ENCODE peak calls at places on chromosomes 2 and 18, in seven cellular contexts. E is A549, M is endothelial cell of umbilical vein, H is RWPE1, F is fibroblast of lung, U is osteoblast, Z is neural progenitor cell. C is an unnamed sample.

GRCh38 chr18:3966246-3966984 is 488.7 kb downstream of the DLGAP1 start:
- DNase-seq in E (peak), M (no peak), H (no peak), F (no peak), U (no peak), Z (no peak), C (no peak)

GRCh38 chr18:2672872-2673271 is 17.3 kb downstream of the SMCHD1 start:
- DNase-seq in E (no peak), M (no peak), H (no peak), F (no peak), U (no peak), Z (no peak), C (no peak)

GRCh38 chr18:67705748-67706147 is 189.2 kb upstream of the DSEL start:
- DNase-seq in E (no peak), M (no peak), H (no peak), F (peak), U (no peak), Z (peak), C (no peak)

GRCh38 chr2:83054751-83055150 is 1404.3 kb downstream of the SUCLG1 start:
- DNase-seq in E (no peak), M (peak), H (no peak), F (peak), U (peak), Z (no peak), C (no peak)

GRCh38 chr2:42031281-42031680 is 16.5 kb upstream of the PKDCC start:
- DNase-seq in E (no peak), M (no peak), H (no peak), F (no peak), U (no peak), Z (no peak), C (no peak)

GRCh38 chr2:226984461-226985226 is 148.8 kb downstream of the RHBDD1 start:
- DNase-seq in E (no peak), M (no peak), H (no peak), F (no peak), U (no peak), Z (no peak), C (no peak)

GRCh38 chr2:227503433-227504406 is 31.8 kb downstream of the AGFG1 start:
- DNase-seq in E (peak), M (peak), H (peak), F (peak), U (peak), Z (no peak), C (no peak)

GRCh38 chr18:39037925-39038324 is 1472.3 kb upstream of the CELF4 start:
- DNase-seq in E (no peak), M (no peak), H (no peak), F (no peak), U (no peak), Z (no peak), C (no peak)

GRCh38 chr2:157875720-157876065 is 437 bp downstream of the ACVR1 start:
- DNase-seq in E (peak), M (peak), H (peak), F (no peak), U (no peak), Z (peak), C (peak)

GRCh38 chr2:72026819-72027425 is 120.7 kb downstream of the CYP26B1 start:
- DNase-seq in E (no peak), M (no peak), H (no peak), F (no peak), U (no peak), Z (no peak), C (peak)

GRCh38 chr18:58297198-58297597 is 253.2 kb downstream of the NEDD4L start:
- DNase-seq in E (no peak), M (no peak), H (no peak), F (peak), U (no peak), Z (no peak), C (no peak)

GRCh38 chr2:166126014-166126639 is 1.7 kb downstream of the SCN1A start:
- DNase-seq in E (no peak), M (no peak), H (no peak), F (peak), U (no peak), Z (no peak), C (no peak)

GRCh38 chr2:119463136-119463535 is 31.5 kb downstream of the TMEM37 start:
- DNase-seq in E (no peak), M (no peak), H (no peak), F (no peak), U (peak), Z (no peak), C (no peak)

GRCh38 chr2:16716051-16716450 is 50.4 kb upstream of the CYRIA start:
- DNase-seq in E (no peak), M (no peak), H (no peak), F (no peak), U (no peak), Z (no peak), C (no peak)

GRCh38 chr2:15521782-15522181 is 39.4 kb downstream of the NBAS start:
- DNase-seq in E (no peak), M (peak), H (no peak), F (peak), U (no peak), Z (no peak), C (no peak)

GRCh38 chr2:113157108-113157896 is 16.5 kb upstream of the PSD4 start:
- DNase-seq in E (no peak), M (no peak), H (peak), F (peak), U (peak), Z (peak), C (peak)

GRCh38 chr18:13003466-13003896 is 12.3 kb downstream of the CEP192 start:
- DNase-seq in E (peak), M (peak), H (peak), F (peak), U (peak), Z (peak), C (no peak)

GRCh38 chr18:50401888-50402287 is 27.0 kb downstream of the SKA1 start:
- DNase-seq in E (peak), M (no peak), H (peak), F (peak), U (peak), Z (peak), C (no peak)

DNA sequence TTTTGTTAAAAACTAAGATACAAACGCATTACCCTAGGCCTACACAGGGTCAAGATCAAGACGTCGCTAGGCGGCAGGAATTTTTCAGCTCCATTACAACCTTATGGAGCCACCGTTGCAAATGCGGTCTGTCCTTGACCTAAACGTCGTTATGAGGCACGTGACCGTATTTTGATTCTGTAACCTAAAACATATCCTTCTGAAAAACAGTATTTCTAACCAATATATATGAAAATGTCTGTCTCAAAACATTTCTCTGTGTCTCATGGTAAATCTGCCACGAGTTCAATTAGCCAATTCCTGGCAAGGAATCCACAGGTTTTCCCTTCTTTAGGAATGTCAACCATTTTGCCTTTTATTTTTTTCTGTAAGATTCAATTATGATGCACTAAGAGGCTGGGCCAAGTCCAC is 1.7 kb downstream of the RTN4 start:
- DNase-seq in E (no peak), M (peak), H (peak), F (peak), U (peak), Z (no peak), C (no peak)
- TF ChIP-seq CTCF in E (no peak), M (no peak), H (no peak), F (no peak), U (no peak), Z (no peak), C (no peak)

GRCh38 chr2:63078852-63079606 is 28.4 kb downstream of the OTX1 start:
- DNase-seq in E (no peak), M (peak), H (no peak), F (no peak), U (peak), Z (peak), C (no peak)
- TF ChIP-seq CTCF in E (peak), M (peak), H (no peak), F (peak), U (peak), Z (peak), C (peak)

GRCh38 chr2:140586379-140586778 is 1544.4 kb downstream of the LRP1B start:
- DNase-seq in E (peak), M (peak), H (peak), F (peak), U (no peak), Z (peak), C (no peak)
- TF ChIP-seq CTCF in E (peak), M (peak), H (no peak), F (peak), U (peak), Z (peak), C (peak)

GRCh38 chr2:143177081-143177786 is 48.0 kb downstream of the ARHGAP15 start:
- DNase-seq in E (no peak), M (no peak), H (no peak), F (peak), U (no peak), Z (no peak), C (no peak)

GRCh38 chr2:143175435-143175834 is 46.2 kb downstream of the ARHGAP15 start:
- DNase-seq in E (no peak), M (no peak), H (no peak), F (no peak), U (no peak), Z (no peak), C (no peak)

GRCh38 chr2:143169105-143169504 is 39.9 kb downstream of the ARHGAP15 start:
- DNase-seq in E (no peak), M (no peak), H (no peak), F (no peak), U (no peak), Z (no peak), C (no peak)

GRCh38 chr2:143176606-143177005 is 47.4 kb downstream of the ARHGAP15 start:
- DNase-seq in E (no peak), M (no peak), H (no peak), F (no peak), U (no peak), Z (peak), C (no peak)

GRCh38 chr2:143171817-143172216 is 42.6 kb downstream of the ARHGAP15 start:
- DNase-seq in E (no peak), M (no peak), H (no peak), F (peak), U (no peak), Z (peak), C (no peak)
- TF ChIP-seq CTCF in E (peak), M (no peak), H (no peak), F (peak), U (peak), Z (peak), C (peak)

GRCh38 chr2:164920430-164920829 is 34.9 kb downstream of the SLC38A11 start:
- DNase-seq in E (peak), M (no peak), H (peak), F (peak), U (peak), Z (no peak), C (no peak)
- TF ChIP-seq CTCF in E (no peak), M (no peak), H (no peak), F (no peak), U (no peak), Z (no peak), C (no peak)

GRCh38 chr2:148967484-148967883 is 71.0 kb upstream of the LYPD6B start:
- DNase-seq in E (no peak), M (no peak), H (no peak), F (peak), U (no peak), Z (peak), C (no peak)
- TF ChIP-seq CTCF in E (no peak), M (no peak), H (no peak), F (no peak), U (peak), Z (peak), C (peak)

GRCh38 chr2:219597552-219598307 is at the start of gene STK11IP:
- DNase-seq in E (peak), M (peak), H (peak), F (peak), U (peak), Z (peak), C (peak)

GRCh38 chr2:219592721-219593120 is 4.9 kb upstream of the STK11IP start:
- DNase-seq in E (no peak), M (no peak), H (no peak), F (no peak), U (no peak), Z (no peak), C (no peak)

GRCh38 chr2:219596954-219597551 is 604 bp upstream of the STK11IP start:
- DNase-seq in E (peak), M (no peak), H (no peak), F (no peak), U (no peak), Z (no peak), C (no peak)

GRCh38 chr2:219593154-219593553 is 4.5 kb upstream of the STK11IP start:
- DNase-seq in E (no peak), M (no peak), H (no peak), F (no peak), U (no peak), Z (no peak), C (no peak)

DNA sequence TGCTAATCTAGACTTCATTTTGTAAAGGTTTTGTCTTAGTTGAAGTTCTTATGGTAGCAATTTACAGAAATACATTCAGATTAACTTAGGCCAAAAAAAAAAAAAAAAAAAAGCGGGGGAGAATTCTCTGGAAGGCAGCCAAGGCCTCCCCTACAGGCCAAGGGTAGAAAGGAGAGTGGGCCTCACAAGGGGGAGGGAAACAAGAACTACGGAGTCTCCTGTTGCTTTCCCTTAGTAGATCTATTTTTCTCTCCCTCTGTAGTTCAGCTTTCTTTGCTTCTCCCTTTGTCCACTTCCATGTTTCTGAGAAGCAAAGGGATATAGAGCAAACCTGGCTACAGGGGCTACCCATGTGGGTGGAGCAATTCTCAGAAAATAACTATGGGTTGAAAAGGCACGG is 2.4 kb upstream of the STK11IP start:
- DNase-seq in E (no peak), M (no peak), H (no peak), F (no peak), U (no peak), Z (no peak), C (no peak)
- TF ChIP-seq CTCF in E (no peak), M (no peak), H (no peak), F (no peak), U (no peak), Z (no peak), C (no peak)

DNA sequence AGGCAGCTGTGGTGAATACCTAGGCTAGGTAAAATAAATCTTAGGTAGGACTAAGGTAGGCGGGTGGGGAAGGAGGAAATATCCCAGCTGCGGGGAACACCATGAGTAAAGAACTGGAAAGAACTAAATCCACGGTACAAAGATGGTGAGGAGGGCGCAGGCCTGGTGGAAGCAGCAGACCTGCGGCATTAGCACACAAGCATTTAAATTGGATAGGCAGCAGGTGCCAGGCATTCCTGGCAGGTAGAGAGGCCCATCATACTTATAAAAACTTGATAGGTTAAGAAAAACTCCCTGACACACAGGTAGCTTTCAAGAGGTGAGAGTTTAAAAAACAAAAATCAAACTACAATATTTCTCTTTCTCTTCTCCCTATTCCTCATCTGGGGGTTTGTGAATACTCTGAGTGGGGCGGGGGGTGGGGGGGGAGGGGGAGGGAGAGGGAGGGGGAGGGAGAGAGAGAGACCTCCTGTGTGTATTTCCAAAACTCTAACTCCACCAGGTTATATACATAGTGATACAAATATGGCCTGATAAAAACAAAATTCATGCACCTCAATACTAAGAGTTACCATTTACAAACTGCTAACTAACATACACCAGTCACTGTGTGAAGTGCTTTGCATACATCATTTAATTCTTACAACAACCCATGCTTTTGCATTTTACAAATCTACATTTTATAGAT is 13.5 kb downstream of the AAK1 start:
- DNase-seq in E (no peak), M (no peak), H (no peak), F (no peak), U (no peak), Z (no peak), C (no peak)
- TF ChIP-seq CTCF in E (no peak), M (no peak), H (no peak), F (no peak), U (no peak), Z (no peak), C (no peak)

DNA sequence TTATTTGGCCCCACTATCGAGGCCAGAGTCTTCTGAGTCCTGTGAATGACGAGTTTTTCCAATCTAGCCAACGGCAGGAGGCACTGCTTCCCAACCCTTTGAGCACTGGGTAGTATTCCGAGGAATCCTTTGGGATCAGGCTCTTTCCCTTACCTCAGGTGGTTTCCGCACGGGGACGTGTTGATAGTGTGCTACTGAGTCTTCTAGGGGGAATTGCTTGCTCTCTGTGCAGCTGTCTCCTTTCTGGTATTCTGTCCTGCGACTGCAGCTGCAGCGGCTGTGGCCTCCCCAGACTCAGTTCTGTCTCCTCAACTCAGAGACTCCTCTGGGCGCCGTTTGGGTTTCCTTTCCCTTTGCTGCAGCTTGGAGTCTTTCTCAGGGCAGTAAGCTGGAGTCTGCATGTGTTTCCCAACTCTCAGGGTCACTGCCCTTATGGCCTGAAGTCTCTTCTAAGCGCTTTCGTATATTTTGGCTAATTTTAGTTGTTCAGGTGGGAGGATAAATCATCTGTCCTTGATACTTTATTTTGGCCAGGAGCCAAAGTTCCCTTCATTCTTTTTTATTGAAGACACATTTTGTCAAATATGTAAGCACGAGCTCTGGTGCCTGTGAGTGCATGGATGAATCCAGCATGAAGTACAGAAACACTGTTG is 118.4 kb downstream of the MAP4K4 start:
- DNase-seq in E (no peak), M (no peak), H (no peak), F (no peak), U (peak), Z (no peak), C (no peak)
- TF ChIP-seq CTCF in E (no peak), M (no peak), H (no peak), F (no peak), U (no peak), Z (peak), C (peak)

DNA sequence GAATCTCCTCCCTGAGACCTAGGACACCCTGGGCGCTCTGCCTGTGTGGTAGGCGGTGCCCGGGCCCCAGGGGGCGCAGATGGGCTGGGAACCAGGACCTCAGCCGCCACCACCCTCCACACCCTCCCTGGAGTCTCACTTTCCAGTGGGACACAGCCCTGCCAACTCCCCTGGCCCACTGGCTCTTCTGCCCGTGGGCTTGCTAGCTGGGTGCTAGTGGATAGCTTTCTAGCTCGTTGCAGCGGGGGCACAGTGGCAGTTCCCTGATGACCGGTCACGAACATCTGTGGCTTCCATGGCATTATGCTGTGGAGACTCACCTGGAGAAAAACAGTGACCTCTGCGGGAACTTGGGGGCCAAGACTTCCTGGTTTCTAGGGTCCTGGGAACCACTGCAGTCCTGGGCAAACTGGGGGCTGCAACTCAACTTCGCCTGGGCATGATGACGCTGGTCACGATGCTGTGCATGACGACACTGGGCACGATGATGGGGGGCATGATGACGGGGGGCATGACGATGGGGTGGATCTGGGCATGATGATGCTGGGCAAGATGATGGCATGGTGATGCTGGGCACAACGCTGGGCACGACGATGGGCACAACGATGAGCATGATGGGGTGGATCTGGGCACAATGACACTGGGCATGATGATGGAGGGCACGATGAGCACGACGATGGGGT is 31.0 kb upstream of the ALLC start:
- DNase-seq in E (no peak), M (no peak), H (no peak), F (no peak), U (peak), Z (no peak), C (peak)
- TF ChIP-seq CTCF in E (no peak), M (no peak), H (no peak), F (no peak), U (no peak), Z (no peak), C (no peak)